ENCODE peak calls at places on chromosomes 16 and 17, in nine cellular contexts. D is lower leg skin; U is HuH-7; O is SK-N-SH; Z is GM03348; V is stimulated activated CD4-positive, alpha-beta T cell treated with anti-CD3 and anti-CD28 coated beads, Interleukin-2, amount 100 ng/mL, for 24 hours; P is progenitor cell of endocrine pancreas; B is Right ventricle myocardium inferior; F is left colon. I is an unnamed sample.

GRCh38 chr16:77674888-77675287 is 47.4 kb upstream of the NUDT7 start:
- DNase-seq in D (no peak), U (no peak), O (no peak), Z (peak), V (no peak), P (no peak), B (no peak), F (no peak), I (no peak)

GRCh38 chr17:56358651-56359050 is 205.4 kb downstream of the ANKFN1 start:
- DNase-seq in D (no peak), U (no peak), O (no peak), Z (no peak), V (no peak), P (no peak), B (no peak), F (no peak), I (no peak)

GRCh38 chr17:66304304-66305174 is 2.1 kb downstream of the PRKCA start:
- DNase-seq in D (no peak), U (no peak), O (peak), Z (no peak), V (peak), P (no peak), B (no peak), F (peak), I (no peak)

GRCh38 chr16:19700319-19700781 is 17.7 kb downstream of the KNOP1 start:
- DNase-seq in D (no peak), U (peak), O (no peak), Z (peak), V (no peak), P (no peak), B (no peak), F (peak), I (no peak)

GRCh38 chr16:16073884-16074781 is 124.7 kb downstream of the ABCC1 start:
- DNase-seq in D (no peak), U (peak), O (no peak), Z (peak), V (no peak), P (no peak), B (no peak), F (no peak), I (no peak)

GRCh38 chr17:60305141-60305540 is 86.8 kb downstream of the USP32 start:
- DNase-seq in D (no peak), U (no peak), O (no peak), Z (no peak), V (no peak), P (no peak), B (peak), F (no peak), I (no peak)

GRCh38 chr17:7262192-7263070 is at the start of gene CLDN7:
- DNase-seq in D (peak), U (no peak), O (peak), Z (no peak), V (no peak), P (peak), B (no peak), F (peak), I (no peak)

GRCh38 chr16:14202697-14203096 is 131.6 kb downstream of the MRTFB start:
- DNase-seq in D (no peak), U (peak), O (peak), Z (no peak), V (no peak), P (no peak), B (no peak), F (no peak), I (peak)

GRCh38 chr16:23348579-23349469 is 46.7 kb downstream of the SCNN1B start:
- DNase-seq in D (no peak), U (peak), O (no peak), Z (no peak), V (no peak), P (no peak), B (no peak), F (no peak), I (no peak)

GRCh38 chr17:39695089-39695474 is 4.8 kb upstream of the ERBB2 start:
- DNase-seq in D (no peak), U (no peak), O (no peak), Z (no peak), V (no peak), P (no peak), B (no peak), F (no peak), I (no peak)

GRCh38 chr17:31412511-31412910 is 21.0 kb downstream of the RAB11FIP4 start:
- DNase-seq in D (no peak), U (no peak), O (no peak), Z (no peak), V (no peak), P (no peak), B (peak), F (no peak), I (no peak)

GRCh38 chr16:84836967-84837366 is 17.2 kb downstream of the CRISPLD2 start:
- DNase-seq in D (no peak), U (no peak), O (peak), Z (no peak), V (no peak), P (no peak), B (no peak), F (no peak), I (no peak)

I was measured in T-helper 2 cell.